ENCODE peak calls at places on chromosomes 11 and 22, in six cellular contexts. Z is H1, A is PC-3, G is MM.1S, D is DND-41, R is astrocyte. H is an unnamed sample.

GRCh38 chr11:74139151-74139918 is 31.5 kb downstream of the C2CD3 start:
- DNase-seq in A (no peak), R (no peak), Z (no peak), D (no peak), G (no peak), H (peak)

GRCh38 chr11:70881948-70882715 is 370.2 kb downstream of the SHANK2 start:
- DNase-seq in G (no peak), R (no peak), Z (no peak), D (no peak), A (no peak), H (no peak)

GRCh38 chr11:5621580-5621979 is 3.2 kb upstream of the TRIM34 start:
- DNase-seq in R (no peak), G (no peak), D (no peak), A (no peak), Z (no peak), H (no peak)

GRCh38 chr22:38338772-38339379 is 21.6 kb upstream of the CSNK1E start:
- DNase-seq in R (no peak), D (peak), G (no peak), Z (no peak), A (no peak), H (no peak)

GRCh38 chr22:20981787-20982562 is at the start of gene LZTR1:
- DNase-seq in R (peak), G (peak), A (peak), D (peak), Z (no peak), H (peak)

GRCh38 chr11:6099577-6099976 is 7.9 kb upstream of the OR56B4 start:
- DNase-seq in R (no peak), G (no peak), D (no peak), A (no peak), Z (no peak), H (no peak)

GRCh38 chr11:63872833-63873201 is 33.9 kb downstream of the MARK2 start:
- DNase-seq in G (no peak), R (no peak), Z (no peak), D (no peak), A (no peak), H (no peak)

GRCh38 chr11:45141171-45141570 is 5.3 kb upstream of the PRDM11 start:
- DNase-seq in A (no peak), R (no peak), Z (no peak), G (peak), D (no peak), H (no peak)

GRCh38 chr22:49628351-49629023 is 199.2 kb downstream of the BRD1 start:
- DNase-seq in Z (no peak), A (no peak), G (no peak), R (no peak), D (no peak), H (no peak)

GRCh38 chr11:10777806-10778205 is 26.8 kb downstream of the CTR9 start:
- DNase-seq in R (no peak), D (no peak), G (no peak), Z (no peak), A (no peak), H (peak)

GRCh38 chr11:74084796-74085541 is 76.1 kb upstream of the UCP3 start:
- DNase-seq in A (peak), Z (no peak), R (peak), D (no peak), G (no peak), H (peak)

GRCh38 chr11:32032478-32032877 is 58.4 kb upstream of the RCN1 start:
- DNase-seq in R (no peak), Z (no peak), G (no peak), A (peak), D (no peak), H (peak)

GRCh38 chr11:11966826-11967668 is 41.4 kb downstream of the DKK3 start:
- DNase-seq in A (peak), Z (peak), D (peak), R (no peak), G (peak), H (peak)

GRCh38 chr11:110479070-110479444 is 49.3 kb downstream of the FDX1 start:
- DNase-seq in Z (no peak), G (no peak), A (no peak), R (no peak), D (no peak), H (no peak)

GRCh38 chr11:117795726-117796455 is 1.1 kb downstream of the DSCAML1 start:
- DNase-seq in Z (no peak), D (no peak), A (no peak), R (no peak), G (no peak), H (no peak)

DNA sequence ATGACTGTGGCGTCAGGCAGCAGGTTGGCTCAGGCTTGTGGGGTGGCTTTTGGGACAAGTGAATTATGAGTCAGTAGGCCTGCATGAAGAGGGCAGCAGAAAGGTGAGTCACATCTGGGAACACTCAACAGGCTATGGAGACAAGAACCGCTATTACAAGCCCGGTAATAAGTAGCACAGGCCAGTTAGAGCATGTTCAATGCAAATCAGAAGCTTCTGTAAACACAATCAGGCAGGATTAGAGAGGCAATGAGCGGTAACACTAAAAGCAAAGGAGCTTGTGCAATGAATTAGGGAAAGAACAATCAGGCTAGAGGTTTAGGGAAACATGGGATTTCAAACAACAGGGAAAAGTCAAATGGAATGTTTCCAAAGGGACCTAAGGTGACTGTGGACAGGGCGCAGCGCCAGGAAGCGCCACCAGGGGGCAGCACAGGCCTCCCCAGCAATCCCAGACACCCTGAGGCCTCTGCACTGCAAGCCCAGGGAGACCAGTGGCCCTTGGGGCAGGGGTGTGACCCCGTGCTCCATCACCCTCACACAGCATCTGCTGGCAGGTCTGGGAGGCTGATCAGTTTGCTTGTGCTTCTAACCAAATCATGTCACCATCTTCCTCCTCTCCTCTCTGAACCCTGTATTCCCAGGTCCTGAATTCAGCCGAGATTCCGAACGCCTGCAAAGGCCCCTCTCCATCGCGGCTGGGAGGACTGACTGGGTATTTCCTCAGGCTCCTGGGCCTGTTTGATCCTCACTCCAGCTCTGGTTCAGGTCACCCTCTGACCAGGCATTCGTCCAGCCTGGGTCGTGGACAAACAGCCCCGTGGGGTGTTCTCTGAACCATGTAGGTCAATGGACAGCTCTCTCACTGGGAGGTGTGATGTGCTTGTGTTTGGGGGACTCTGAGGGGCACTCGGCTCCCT is 50.0 kb downstream of the C11orf58 start:
- DNase-seq in A (peak), Z (peak), D (peak), R (peak), G (peak), H (peak)
- H3K9ac ChIP-seq in A (no peak), Z (no peak), D (no peak), R (peak), G (no peak), H (no peak)

GRCh38 chr22:27635852-27636251 is 165.7 kb downstream of the MN1 start:
- DNase-seq in A (no peak), D (no peak), R (no peak), G (no peak), Z (no peak), H (no peak)

GRCh38 chr22:27638329-27639179 is 163.0 kb downstream of the MN1 start:
- DNase-seq in G (no peak), Z (no peak), D (no peak), A (no peak), R (no peak), H (no peak)

GRCh38 chr22:27637604-27638003 is 164.0 kb downstream of the MN1 start:
- DNase-seq in D (no peak), A (peak), R (peak), Z (no peak), G (no peak), H (peak)

GRCh38 chr22:27635435-27635834 is 166.1 kb downstream of the MN1 start:
- DNase-seq in D (no peak), Z (no peak), G (no peak), R (no peak), A (no peak), H (no peak)

GRCh38 chr22:27636716-27637503 is 164.6 kb downstream of the MN1 start:
- DNase-seq in R (no peak), A (no peak), D (no peak), Z (no peak), G (no peak), H (no peak)
- TF ChIP-seq EZH2 in R (no peak), A (no peak), D (no peak), Z (no peak), G (no peak), H (no peak)

GRCh38 chr11:35951659-35952058 is 7.8 kb downstream of the LDLRAD3 start:
- DNase-seq in R (no peak), D (no peak), Z (no peak), G (no peak), A (no peak), H (no peak)

GRCh38 chr11:35947437-35947836 is 3.6 kb downstream of the LDLRAD3 start:
- DNase-seq in Z (no peak), A (no peak), G (no peak), D (no peak), R (no peak), H (no peak)

GRCh38 chr11:35950082-35950481 is 6.2 kb downstream of the LDLRAD3 start:
- DNase-seq in R (no peak), A (peak), G (no peak), D (no peak), Z (no peak), H (no peak)

GRCh38 chr11:35946766-35947165 is 2.9 kb downstream of the LDLRAD3 start:
- DNase-seq in A (no peak), R (no peak), Z (no peak), D (no peak), G (no peak), H (no peak)

DNA sequence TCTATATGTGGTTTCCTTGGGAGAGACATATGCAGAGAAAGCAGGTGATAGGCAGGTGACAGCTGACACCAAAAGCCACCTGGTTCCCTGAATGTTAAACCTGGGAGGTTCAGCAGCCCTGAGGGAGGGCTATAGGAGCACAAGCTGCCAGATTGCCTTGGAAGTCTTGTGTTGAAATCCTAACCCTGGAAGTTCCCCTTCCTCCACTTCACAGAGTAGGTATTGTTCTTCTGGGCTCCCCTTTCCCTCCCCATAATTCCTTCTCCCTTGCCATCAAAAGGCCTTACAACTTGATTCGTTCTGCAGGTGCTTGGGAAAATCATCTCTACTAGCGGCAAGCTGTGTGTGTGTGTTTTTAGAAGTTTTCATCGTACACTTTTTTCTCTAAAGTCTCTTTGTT is 5.4 kb downstream of the LDLRAD3 start:
- DNase-seq in Z (no peak), R (no peak), G (no peak), A (no peak), D (no peak), H (no peak)
- H3K9ac ChIP-seq in Z (no peak), R (no peak), G (no peak), A (peak), D (no peak), H (no peak)

GRCh38 chr22:41197046-41197807 is 7.9 kb upstream of the L3MBTL2 start:
- DNase-seq in A (peak), Z (no peak), D (peak), R (peak), G (peak), H (peak)
- TF ChIP-seq EZH2 in A (no peak), Z (no peak), D (no peak), R (no peak), G (no peak), H (no peak)

GRCh38 chr22:42842658-42843370 is 14.3 kb downstream of the ARFGAP3 start:
- DNase-seq in A (peak), D (no peak), G (no peak), R (no peak), Z (no peak), H (peak)
- H3K9ac ChIP-seq in A (no peak), D (no peak), G (no peak), R (no peak), Z (no peak), H (no peak)

DNA sequence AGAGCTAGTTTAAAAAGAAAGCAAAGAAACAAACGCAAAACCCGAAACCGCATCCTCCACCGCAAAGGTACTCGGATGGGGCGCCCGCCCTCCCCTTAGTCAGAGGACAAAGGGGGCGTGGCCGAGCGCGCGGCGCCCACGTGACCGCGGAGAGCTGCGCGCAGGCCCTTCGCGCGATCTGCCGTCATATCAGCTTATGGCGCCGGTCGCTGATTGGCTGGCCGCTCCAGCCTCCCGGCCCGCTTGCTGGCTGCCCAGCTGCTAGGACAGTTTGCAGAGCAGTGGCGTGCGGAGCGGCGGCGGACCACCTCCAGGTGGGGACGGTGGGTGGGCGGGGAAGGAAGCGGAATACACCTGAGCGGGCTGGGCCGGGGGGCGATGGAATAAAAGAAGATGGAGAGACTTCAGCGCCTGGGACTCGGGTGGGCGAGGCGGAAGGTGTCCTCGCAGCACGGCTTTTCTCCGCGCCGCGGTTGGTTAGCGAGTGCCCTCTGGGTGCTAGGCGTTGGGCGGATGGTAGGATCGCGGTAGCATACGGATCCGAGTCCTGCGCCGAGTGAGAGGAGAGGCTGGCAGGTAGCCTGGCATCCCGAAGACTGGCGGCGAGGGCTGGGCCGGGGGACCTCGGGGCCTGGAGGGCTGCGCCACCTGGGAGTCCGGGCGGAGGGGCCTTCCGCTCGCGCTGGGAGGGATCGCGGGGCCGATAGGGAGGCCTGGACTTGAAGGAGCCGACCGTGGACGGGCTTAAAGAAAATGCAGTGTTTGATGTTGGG is at the start of gene SC5D:
- DNase-seq in G (peak), D (peak), R (peak), A (peak), Z (peak), H (peak)
- TF ChIP-seq EZH2 in G (no peak), D (no peak), R (no peak), A (no peak), Z (no peak), H (no peak)

GRCh38 chr22:43114958-43115357 is 4.4 kb downstream of the BIK start:
- DNase-seq in D (no peak), G (no peak), A (peak), Z (no peak), R (no peak), H (no peak)

GRCh38 chr22:43113516-43114251 is 3.1 kb downstream of the BIK start:
- DNase-seq in Z (no peak), R (no peak), D (no peak), G (no peak), A (peak), H (no peak)

GRCh38 chr22:43116932-43117331 is 6.4 kb downstream of the BIK start:
- DNase-seq in A (no peak), Z (no peak), R (no peak), D (no peak), G (no peak), H (no peak)

GRCh38 chr22:43118024-43118849 is 7.7 kb downstream of the BIK start:
- DNase-seq in R (no peak), A (no peak), D (no peak), G (no peak), Z (no peak), H (peak)

GRCh38 chr22:43118953-43119458 is 8.5 kb downstream of the BIK start:
- DNase-seq in R (no peak), A (no peak), G (no peak), Z (no peak), D (no peak), H (no peak)
- H3K9ac ChIP-seq in R (no peak), A (no peak), G (no peak), Z (no peak), D (no peak), H (no peak)

GRCh38 chr11:127693686-127694085 is 693.1 kb upstream of the KIRREL3 start:
- DNase-seq in G (no peak), R (no peak), A (no peak), Z (no peak), D (no peak), H (no peak)
- TF ChIP-seq EZH2 in G (no peak), R (no peak), A (no peak), Z (no peak), D (no peak), H (no peak)

H was measured in GM23248.